ENCODE peak calls at places on chromosomes 5 and 9, in four cellular contexts. R, U, F and B are unnamed samples.

GRCh38 chr9:89740722-89741121 is 135.9 kb downstream of the GADD45G start:
- DNase-seq in R (no peak), U (no peak), F (no peak), B (no peak)

GRCh38 chr9:127170652-127171051 is 48.2 kb upstream of the ANGPTL2 start:
- DNase-seq in R (peak), U (no peak), F (no peak), B (no peak)

GRCh38 chr9:33619666-33620404 is 95.8 kb downstream of the ANKRD18B start:
- DNase-seq in R (no peak), U (no peak), F (no peak), B (no peak)

GRCh38 chr9:136081113-136081825 is 13.8 kb downstream of the NACC2 start:
- DNase-seq in R (peak), U (no peak), F (peak), B (no peak)

GRCh38 chr9:128340691-128341434 is 536 bp downstream of the SLC27A4 start:
- DNase-seq in R (peak), U (no peak), F (no peak), B (no peak)

GRCh38 chr5:79536193-79536906 is 22.4 kb upstream of the HOMER1 start:
- DNase-seq in R (no peak), U (no peak), F (no peak), B (no peak)

GRCh38 chr9:37801287-37801850 is 772 bp downstream of the DCAF10 start:
- DNase-seq in R (peak), U (no peak), F (peak), B (peak)

GRCh38 chr9:72382405-72382804 is 17.4 kb upstream of the ZFAND5 start:
- DNase-seq in R (no peak), U (no peak), F (no peak), B (no peak)

GRCh38 chr9:69122391-69123141 is 51.5 kb upstream of the TJP2 start:
- DNase-seq in R (peak), U (peak), F (no peak), B (no peak)

DNA sequence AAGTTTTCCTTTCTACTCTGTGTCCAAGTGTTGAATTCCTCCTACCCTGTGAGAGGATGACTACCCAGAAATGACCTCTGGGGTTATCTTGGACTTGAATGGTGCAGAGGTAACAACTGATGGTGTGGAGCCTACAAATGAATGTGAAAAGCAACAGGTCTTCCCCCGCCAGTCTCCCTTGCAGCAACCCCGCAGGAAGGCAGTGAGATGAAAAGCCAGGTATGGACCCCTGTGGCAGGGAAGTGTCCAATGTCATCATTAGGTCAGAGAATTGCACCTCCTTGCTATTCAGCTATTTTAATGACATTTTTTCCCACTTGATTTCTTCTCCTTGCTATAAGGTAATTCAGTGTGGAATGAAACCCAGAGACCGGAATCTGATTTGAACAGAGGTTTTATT is 58.5 kb downstream of the MAT2B start:
- DNase-seq in R (no peak), U (no peak), F (no peak), B (no peak)
- H3K27ac ChIP-seq in R (no peak), U (no peak), F (no peak), B (no peak)

GRCh38 chr9:109297899-109298298 is 23.0 kb downstream of the EPB41L4B start:
- DNase-seq in R (no peak), U (no peak), F (no peak), B (no peak)
- H3K27ac ChIP-seq in R (no peak), U (no peak), F (no peak), B (no peak)

DNA sequence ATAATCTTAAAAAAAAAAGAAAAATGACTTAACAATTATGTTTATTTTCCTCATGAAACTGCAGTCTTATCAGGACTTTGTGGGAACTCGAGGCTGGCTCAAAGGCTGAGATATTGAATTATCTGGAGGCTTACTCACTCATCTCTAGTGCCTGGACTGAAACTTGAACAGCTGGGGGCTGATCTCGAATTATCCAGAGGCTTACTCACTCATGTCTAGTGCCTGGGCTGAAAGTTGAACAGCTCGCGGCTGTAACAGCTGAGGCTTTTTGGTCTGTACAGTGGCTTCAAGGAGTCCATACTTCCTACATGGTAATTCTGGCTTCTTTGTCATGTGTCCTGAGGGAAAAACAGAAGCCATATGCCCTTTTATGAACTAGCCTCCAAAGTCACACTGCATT is 371.9 kb downstream of the CETN3 start:
- DNase-seq in R (no peak), U (no peak), F (no peak), B (no peak)
- H3K27ac ChIP-seq in R (no peak), U (no peak), F (no peak), B (no peak)

GRCh38 chr5:149995385-149996085 is 4.9 kb downstream of the TIGD6 start:
- DNase-seq in R (no peak), U (no peak), F (no peak), B (no peak)
- H3K27ac ChIP-seq in R (no peak), U (no peak), F (no peak), B (peak)

DNA sequence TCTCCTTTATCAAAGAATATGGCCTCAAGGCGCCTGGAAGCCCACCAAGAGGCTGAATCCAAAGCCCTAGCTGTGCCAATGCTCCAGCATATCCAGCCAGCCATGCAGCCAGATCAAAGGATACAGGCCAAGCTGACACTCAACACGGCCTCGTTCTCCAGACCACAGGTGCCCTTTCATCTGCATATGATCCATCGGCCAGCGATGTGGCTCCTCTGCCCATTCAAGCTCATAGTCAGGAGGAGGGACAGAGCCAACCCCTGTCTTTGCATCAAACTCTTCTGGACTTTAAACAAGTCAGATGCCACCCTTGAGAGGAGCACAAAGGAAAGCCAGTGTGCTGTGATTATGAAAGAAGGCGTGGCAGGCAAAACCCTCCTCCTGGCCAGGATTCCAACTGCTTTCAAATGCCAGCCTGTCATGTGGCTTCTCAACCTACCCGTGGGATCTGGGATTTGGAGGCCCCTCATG is 42.5 kb downstream of the ADAM19 start:
- DNase-seq in R (no peak), U (no peak), F (no peak), B (no peak)
- H3K27ac ChIP-seq in R (peak), U (no peak), F (no peak), B (no peak)